ENCODE peak calls at places on chromosomes 2 and 18, in six cellular contexts. S, A, F, W, R and K are unnamed samples.

GRCh38 chr2:105734762-105735538 is 9.8 kb upstream of the NCK2 start:
- DNase-seq in S (no peak), A (no peak), F (no peak), W (no peak), R (no peak), K (no peak)

GRCh38 chr2:112621792-112622527 is 23.8 kb upstream of the SLC20A1 start:
- DNase-seq in S (no peak), A (no peak), F (no peak), W (no peak), R (no peak), K (no peak)

GRCh38 chr2:236904389-236905263 is 181.1 kb upstream of the COPS8 start:
- DNase-seq in S (no peak), A (no peak), F (no peak), W (no peak), R (no peak), K (no peak)

GRCh38 chr2:173854840-173855239 is 110.3 kb downstream of the SP3 start:
- DNase-seq in S (no peak), A (no peak), F (no peak), W (no peak), R (no peak), K (no peak)

GRCh38 chr2:111045771-111046444 is 74.8 kb upstream of the BCL2L11 start:
- DNase-seq in S (no peak), A (no peak), F (no peak), W (no peak), R (no peak), K (no peak)

GRCh38 chr2:127035212-127035611 is 71.7 kb downstream of the BIN1 start:
- DNase-seq in S (no peak), A (no peak), F (no peak), W (no peak), R (no peak), K (no peak)

GRCh38 chr2:69538872-69539548 is 101.8 kb upstream of the NFU1 start:
- DNase-seq in S (no peak), A (no peak), F (no peak), W (no peak), R (no peak), K (no peak)

GRCh38 chr2:101420623-101421022 is 33.3 kb upstream of the CREG2 start:
- DNase-seq in S (no peak), A (no peak), F (no peak), W (no peak), R (no peak), K (no peak)

GRCh38 chr2:25887624-25888242 is 9.4 kb upstream of the ASXL2 start:
- DNase-seq in S (no peak), A (no peak), F (no peak), W (no peak), R (no peak), K (no peak)

GRCh38 chr2:134515137-134515536 is 203.7 kb downstream of the TMEM163 start:
- DNase-seq in S (no peak), A (no peak), F (no peak), W (no peak), R (no peak), K (no peak)

GRCh38 chr2:8528863-8529262 is 153.0 kb upstream of the ID2 start:
- DNase-seq in S (no peak), A (no peak), F (no peak), W (no peak), R (no peak), K (no peak)

GRCh38 chr2:170123593-170123992 is 54.4 kb upstream of the MYO3B start:
- DNase-seq in S (no peak), A (no peak), F (no peak), W (no peak), R (peak; percentile 50), K (no peak)

GRCh38 chr18:33467531-33467930 is 27.0 kb upstream of the CCDC178 start:
- DNase-seq in S (no peak), A (no peak), F (no peak), W (no peak), R (no peak), K (no peak)

GRCh38 chr2:230668184-230668938 is 44.3 kb upstream of the CAB39 start:
- DNase-seq in S (no peak), A (no peak), F (no peak), W (no peak), R (peak; percentile 49), K (peak; percentile 31)

GRCh38 chr2:240567137-240567871 is 980 bp upstream of the RNPEPL1 start:
- DNase-seq in S (no peak), A (no peak), F (no peak), W (no peak), R (no peak), K (no peak)

GRCh38 chr2:160649698-160650097 is 156.1 kb upstream of the RBMS1 start:
- DNase-seq in S (no peak), A (no peak), F (no peak), W (no peak), R (no peak), K (no peak)

GRCh38 chr18:43238429-43238828 is 38.9 kb downstream of the SYT4 start:
- DNase-seq in S (no peak), A (no peak), F (no peak), W (no peak), R (no peak), K (no peak)

GRCh38 chr18:61957801-61958516 is 65.2 kb upstream of the RNF152 start:
- DNase-seq in S (no peak), A (no peak), F (no peak), W (no peak), R (peak; percentile 23), K (no peak)